ENCODE peak calls at places on chromosomes 12 and 14, in nine cellular contexts. Z, N, V, C, L, Y, P, J and K are unnamed samples.

GRCh38 chr14:80456200-80456599 is 244.9 kb upstream of the DIO2 start:
- DNase-seq in J (peak), N (no peak), Y (no peak), L (no peak), C (no peak), V (no peak), P (no peak), Z (no peak), K (no peak)

GRCh38 chr14:50230601-50231474 is 540 bp downstream of the SOS2 start:
- DNase-seq in P (peak), Y (peak), Z (peak), C (peak), L (no peak), V (peak), J (peak), N (no peak), K (peak)

GRCh38 chr12:108295631-108296030 is 43.5 kb downstream of the CMKLR1 start:
- DNase-seq in C (no peak), V (no peak), L (no peak), N (no peak), Y (no peak), Z (no peak), P (no peak), J (no peak), K (no peak)

GRCh38 chr12:52873832-52874572 is 25.2 kb upstream of the KRT78 start:
- DNase-seq in Y (peak), C (peak), P (peak), N (no peak), V (peak), J (peak), L (no peak), Z (peak), K (no peak)

GRCh38 chr12:127623362-127623761 is 643.6 kb upstream of the TMEM132C start:
- DNase-seq in Y (no peak), J (no peak), L (no peak), N (no peak), C (no peak), P (no peak), Z (no peak), V (no peak), K (no peak)

GRCh38 chr12:29253916-29254625 is 105.0 kb downstream of the FAR2 start:
- DNase-seq in L (no peak), C (no peak), J (no peak), Y (no peak), V (no peak), P (no peak), Z (no peak), N (no peak), K (no peak)

GRCh38 chr14:89669209-89669608 is 252.2 kb upstream of the FOXN3 start:
- DNase-seq in Z (no peak), N (peak), L (no peak), Y (no peak), P (no peak), C (no peak), J (no peak), V (peak), K (no peak)

GRCh38 chr12:39723831-39724230 is 104.2 kb upstream of the ABCD2 start:
- DNase-seq in Z (no peak), V (no peak), N (no peak), C (no peak), J (peak), Y (no peak), P (no peak), L (no peak), K (peak)

GRCh38 chr14:99790978-99791376 is 2.2 kb upstream of the EML1 start:
- DNase-seq in V (no peak), C (peak), L (no peak), Y (no peak), P (peak), Z (no peak), J (no peak), N (no peak), K (no peak)

GRCh38 chr12:82174383-82174782 is 183.8 kb downstream of the CCDC59 start:
- DNase-seq in L (no peak), P (peak), Y (no peak), N (no peak), V (no peak), C (no peak), Z (no peak), J (no peak), K (no peak)

GRCh38 chr12:22715254-22715653 is 90.3 kb downstream of the ETNK1 start:
- DNase-seq in Z (no peak), P (no peak), J (no peak), N (no peak), Y (no peak), L (no peak), C (no peak), V (no peak), K (no peak)

GRCh38 chr12:4355843-4356327 is 23.6 kb downstream of the FGF23 start:
- DNase-seq in V (no peak), N (no peak), J (no peak), Z (peak), Y (peak), P (peak), L (no peak), C (peak), K (peak)

GRCh38 chr14:24283796-24284460 is 12.5 kb upstream of the RABGGTA start:
- DNase-seq in N (no peak), Z (no peak), L (no peak), J (no peak), Y (no peak), P (no peak), V (no peak), C (no peak), K (no peak)

GRCh38 chr12:30134229-30134628 is 350.5 kb upstream of the TMTC1 start:
- DNase-seq in C (no peak), Y (no peak), J (no peak), L (no peak), P (no peak), Z (no peak), N (no peak), V (no peak), K (peak)

GRCh38 chr12:51951843-51952722 is 584 bp downstream of the ACVR1B start:
- DNase-seq in L (no peak), Z (peak), N (no peak), Y (peak), C (no peak), P (peak), J (peak), V (no peak), K (peak)

GRCh38 chr12:110765144-110765543 is 22.5 kb upstream of the PPP1CC start:
- DNase-seq in P (peak), J (no peak), L (no peak), N (no peak), Y (peak), C (no peak), Z (no peak), V (no peak), K (no peak)

GRCh38 chr12:108849653-108850052 is 7.7 kb downstream of the SSH1 start:
- DNase-seq in V (no peak), Y (no peak), N (no peak), Z (no peak), L (no peak), P (no peak), C (no peak), J (peak), K (no peak)

GRCh38 chr12:122871851-122872785 is 23.8 kb downstream of the VPS37B start:
- DNase-seq in V (no peak), P (peak), J (peak), L (peak), N (no peak), C (no peak), Z (peak), Y (peak), K (peak)

GRCh38 chr14:90060965-90061848 is 587 bp upstream of the KCNK13 start:
- DNase-seq in V (no peak), Y (peak), Z (no peak), N (no peak), L (no peak), C (no peak), J (peak), P (peak), K (peak)

GRCh38 chr14:58395565-58395814 is 240 bp upstream of the TOMM20L start:
- DNase-seq in V (no peak), N (no peak), Z (no peak), P (no peak), Y (no peak), C (no peak), L (no peak), J (no peak), K (no peak)

GRCh38 chr12:110312581-110313360 is 31.7 kb downstream of the ATP2A2 start:
- DNase-seq in L (no peak), J (peak), N (no peak), C (no peak), Y (no peak), P (no peak), V (no peak), Z (no peak), K (peak)

GRCh38 chr14:36748814-36749213 is 87.2 kb downstream of the PAX9 start:
- DNase-seq in J (no peak), V (no peak), P (no peak), Z (no peak), N (no peak), C (no peak), Y (no peak), L (no peak), K (no peak)

GRCh38 chr14:102389261-102389660 is 26.5 kb downstream of the TECPR2 start:
- DNase-seq in C (no peak), L (no peak), Z (no peak), N (no peak), Y (no peak), V (no peak), P (no peak), J (no peak), K (no peak)

GRCh38 chr14:30387856-30388255 is 171.1 kb upstream of the G2E3 start:
- DNase-seq in N (no peak), L (no peak), J (no peak), C (no peak), Z (no peak), Y (no peak), P (no peak), V (no peak), K (no peak)

GRCh38 chr12:124928095-124928911 is 13.9 kb upstream of the UBC start:
- DNase-seq in Z (no peak), P (no peak), J (no peak), C (peak), N (no peak), V (no peak), Y (peak), L (no peak), K (no peak)

GRCh38 chr14:94761999-94762377 is 7.9 kb downstream of the GSC start:
- DNase-seq in Z (no peak), Y (no peak), P (no peak), J (no peak), N (no peak), L (no peak), V (no peak), C (no peak), K (peak)

GRCh38 chr12:104600790-104601739 is 144.3 kb downstream of the CHST11 start:
- DNase-seq in Y (no peak), V (no peak), Z (no peak), C (no peak), J (no peak), N (no peak), L (no peak), P (no peak), K (no peak)

GRCh38 chr12:130500835-130501330 is 163.2 kb downstream of the PIWIL1 start:
- DNase-seq in P (no peak), Z (peak), J (no peak), N (no peak), Y (no peak), V (no peak), L (no peak), C (no peak), K (no peak)

GRCh38 chr14:35161231-35161630 is 38.9 kb downstream of the PRORP start:
- DNase-seq in J (no peak), P (no peak), N (no peak), L (no peak), Z (no peak), C (no peak), V (no peak), Y (no peak), K (no peak)